ENCODE peak calls at places on chromosome 7, in five cellular contexts. I is GM04504, P is lower lobe of right lung, N is NCI-H2107, Y is HEK293T. S is an unnamed sample.

GRCh38 chr7:149886018-149886416 is 12.2 kb downstream of the ATP6V0E2 start:
- DNase-seq in I (no peak), P (no peak), N (no peak), Y (no peak), S (no peak)

GRCh38 chr7:139896288-139896687 is 67.2 kb downstream of the TBXAS1 start:
- DNase-seq in I (no peak), P (no peak), N (no peak), Y (no peak), S (no peak)

GRCh38 chr7:156160811-156161210 is 348.5 kb upstream of the SHH start:
- DNase-seq in I (no peak), P (no peak), N (no peak), Y (peak), S (peak)

GRCh38 chr7:112420236-112420945 is 29.9 kb upstream of the IFRD1 start:
- DNase-seq in I (no peak), P (no peak), N (no peak), Y (no peak), S (no peak)

GRCh38 chr7:101743241-101743994 is 74.0 kb upstream of the CUX1 start:
- DNase-seq in I (peak), P (peak), N (no peak), Y (peak), S (peak)

GRCh38 chr7:90931996-90932912 is 332.0 kb upstream of the FZD1 start:
- DNase-seq in I (no peak), P (no peak), N (peak), Y (no peak), S (no peak)

GRCh38 chr7:39353615-39354376 is 212.4 kb upstream of the YAE1 start:
- DNase-seq in I (no peak), P (peak), N (no peak), Y (peak), S (no peak)

GRCh38 chr7:42096262-42096661 is 140.7 kb downstream of the GLI3 start:
- DNase-seq in I (no peak), P (no peak), N (no peak), Y (no peak), S (no peak)

GRCh38 chr7:24233386-24233785 is 50.6 kb upstream of the NPY start:
- DNase-seq in I (no peak), P (no peak), N (no peak), Y (no peak), S (no peak)

GRCh38 chr7:113891031-113891350 is 27.8 kb downstream of the PPP1R3A start:
- DNase-seq in I (no peak), P (no peak), N (no peak), Y (no peak), S (no peak)